ENCODE peak calls at places on chromosomes 3 and 15, in six cellular contexts. D is H9, J is heart left ventricle, B is SJCRH30, R is WERI-Rb-1, V is left lung. H is an unnamed sample. For H3K9me3, the result is how much of the 10 kb centered on the place peaks cover.

GRCh38 chr3:50971487-50971924 is 296.8 kb downstream of the DOCK3 start:
- DNase-seq in D (peak), R (peak), V (no peak), B (peak), J (no peak), H (no peak)

GRCh38 chr3:140956058-140956835 is 14.6 kb downstream of the SLC25A36 start:
- DNase-seq in J (no peak), R (no peak), B (no peak), V (no peak), D (no peak), H (no peak)

GRCh38 chr3:138437281-138437680 is 2.9 kb downstream of the ESYT3 start:
- DNase-seq in D (peak), V (peak), R (no peak), B (no peak), J (no peak), H (no peak)

GRCh38 chr15:90060797-90061196 is 41.5 kb downstream of the IDH2 start:
- DNase-seq in R (no peak), V (no peak), J (no peak), D (no peak), B (no peak), H (no peak)

GRCh38 chr15:78538358-78538757 is 1.9 kb upstream of the PSMA4 start:
- DNase-seq in D (no peak), V (no peak), R (no peak), J (no peak), B (no peak), H (no peak)

GRCh38 chr3:50572158-50572557 is 2.8 kb downstream of the HEMK1 start:
- DNase-seq in D (peak), J (peak), V (peak), B (peak), R (peak), H (peak)

GRCh38 chr3:156456771-156457224 is 98.1 kb downstream of the SSR3 start:
- DNase-seq in V (no peak), B (no peak), R (no peak), D (peak), J (no peak), H (no peak)

GRCh38 chr3:13235079-13235478 is 161.8 kb upstream of the IQSEC1 start:
- DNase-seq in V (peak), B (no peak), R (no peak), D (no peak), J (no peak), H (no peak)

GRCh38 chr15:28989239-28989830 is 103.6 kb downstream of the APBA2 start:
- DNase-seq in V (no peak), B (no peak), R (peak), J (no peak), D (peak), H (no peak)

GRCh38 chr15:41934843-41935242 is 37.5 kb downstream of the EHD4 start:
- DNase-seq in B (peak), D (peak), R (no peak), J (no peak), V (no peak), H (peak)

GRCh38 chr3:53956591-53956990 is 64.9 kb upstream of the SELENOK start:
- DNase-seq in V (no peak), B (no peak), D (no peak), J (no peak), R (no peak), H (no peak)

GRCh38 chr3:58173029-58173669 is 37.6 kb downstream of the DNASE1L3 start:
- DNase-seq in B (no peak), R (no peak), J (no peak), V (no peak), D (no peak), H (no peak)

GRCh38 chr3:120348065-120348980 is 831 bp downstream of the LRRC58 start:
- DNase-seq in D (peak), R (no peak), V (no peak), B (no peak), J (no peak), H (peak)

GRCh38 chr15:33157636-33158035 is 36.9 kb downstream of the FMN1 start:
- DNase-seq in D (no peak), R (no peak), J (no peak), V (no peak), B (no peak), H (no peak)

GRCh38 chr15:46591462-46591861 is 956.6 kb downstream of the SQOR start:
- DNase-seq in J (no peak), V (no peak), D (no peak), R (no peak), B (no peak), H (no peak)
- H3K9me3 ChIP-seq in J (under half), V (under half), D (under half), R (under half), B (under half), H (under half)

DNA sequence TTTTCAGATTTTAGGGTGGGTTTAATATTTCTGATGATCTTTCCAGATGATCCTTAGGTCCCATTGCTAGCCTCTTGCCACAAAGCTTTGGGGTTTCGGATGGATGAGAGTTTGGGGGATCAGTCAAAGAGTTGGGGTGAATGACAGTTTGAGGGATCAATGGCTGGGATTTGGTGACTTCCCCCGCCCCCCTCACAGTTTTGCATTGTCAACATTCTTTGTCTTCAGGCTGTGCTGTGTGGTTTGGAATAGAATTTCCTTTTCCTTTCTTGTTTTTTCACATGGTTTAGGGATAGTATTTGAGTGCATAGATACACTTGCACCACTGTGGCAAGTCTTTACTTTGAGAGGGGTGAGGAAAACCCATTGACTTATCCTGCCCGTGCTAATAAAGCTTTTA is 14.3 kb downstream of the MEF2A start:
- DNase-seq in V (no peak), J (no peak), R (no peak), B (no peak), D (no peak), H (no peak)
- H3K9me3 ChIP-seq in V (under half), J (under half), R (under half), B (under half), D (under half), H (under half)

GRCh38 chr3:61875976-61876671 is 314.8 kb downstream of the PTPRG start:
- DNase-seq in V (no peak), B (no peak), D (no peak), J (no peak), R (no peak), H (no peak)

GRCh38 chr3:61876797-61877196 is 315.4 kb downstream of the PTPRG start:
- DNase-seq in B (no peak), R (no peak), J (no peak), V (no peak), D (no peak), H (no peak)

GRCh38 chr3:61877359-61877770 is 316.0 kb downstream of the PTPRG start:
- DNase-seq in B (peak), V (no peak), D (no peak), R (no peak), J (no peak), H (no peak)

GRCh38 chr3:61875073-61875472 is 313.7 kb downstream of the PTPRG start:
- DNase-seq in B (no peak), R (no peak), V (no peak), J (no peak), D (no peak), H (no peak)

GRCh38 chr3:61875488-61875887 is 314.1 kb downstream of the PTPRG start:
- DNase-seq in J (no peak), V (no peak), R (no peak), B (no peak), D (no peak), H (no peak)
- H3K9me3 ChIP-seq in J (under half), V (under half), R (under half), B (under half), D (under half), H (under half)

GRCh38 chr15:27328616-27329015 is 357.6 kb downstream of the GABRG3 start:
- DNase-seq in D (no peak), J (no peak), V (no peak), B (no peak), R (no peak), H (no peak)

GRCh38 chr15:27327467-27328045 is 356.6 kb downstream of the GABRG3 start:
- DNase-seq in D (no peak), R (no peak), V (no peak), J (no peak), B (peak), H (no peak)

DNA sequence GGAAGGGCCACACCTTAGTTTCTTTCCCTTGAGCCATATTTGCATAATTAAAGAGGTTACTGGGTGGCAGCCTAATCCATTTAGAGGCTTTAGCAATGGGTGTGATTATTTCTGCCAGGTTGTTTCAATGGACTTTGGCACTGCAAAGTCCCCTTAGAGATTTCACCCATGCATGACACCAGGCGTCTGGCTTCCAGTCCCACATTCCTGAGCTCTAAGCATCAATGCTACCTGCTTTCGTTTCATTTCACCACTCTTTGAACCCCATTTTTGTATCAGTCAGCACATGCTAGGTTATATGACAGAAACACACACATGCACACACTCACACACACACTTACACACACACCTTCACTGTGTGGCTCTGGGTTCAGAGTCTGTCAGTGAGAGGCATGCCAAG is 353.9 kb downstream of the GABRG3 start:
- DNase-seq in J (no peak), R (no peak), B (no peak), D (no peak), V (no peak), H (no peak)
- H3K9me3 ChIP-seq in J (under half), R (under half), B (under half), D (under half), V (under half), H (under half)

H was measured in T-helper 17 cell.